ENCODE peak calls at places on chromosomes 16 and 17, in nine cellular contexts. One of them, this sample, is unnamed.

GRCh38 chr17:50609376-50610074 is 25.2 kb upstream of the ABCC3 start:
- DNase-seq in HFF-Myc: no peak
- DNase-seq in type B pancreatic cell: no peak
- DNase-seq in OCI-LY7: no peak
- DNase-seq in tibial nerve: no peak
- DNase-seq in testis: no peak
- DNase-seq in nephron progenitor cell: no peak
- DNase-seq in HFFc6: no peak
- DNase-seq in WTC11: no peak
- DNase-seq in this sample: no peak

GRCh38 chr17:42221886-42222745 is 27.8 kb upstream of the GHDC start:
- DNase-seq in HFF-Myc: peak
- DNase-seq in type B pancreatic cell: no peak
- DNase-seq in OCI-LY7: peak
- DNase-seq in tibial nerve: no peak
- DNase-seq in testis: peak
- DNase-seq in nephron progenitor cell: peak
- DNase-seq in HFFc6: peak
- DNase-seq in WTC11: peak
- DNase-seq in this sample: no peak

GRCh38 chr17:57020208-57020607 is 42.3 kb downstream of the SCPEP1 start:
- DNase-seq in HFF-Myc: no peak
- DNase-seq in type B pancreatic cell: no peak
- DNase-seq in OCI-LY7: no peak
- DNase-seq in tibial nerve: no peak
- DNase-seq in testis: no peak
- DNase-seq in nephron progenitor cell: no peak
- DNase-seq in HFFc6: no peak
- DNase-seq in WTC11: no peak
- DNase-seq in this sample: no peak

GRCh38 chr17:4719684-4720221 is 9.3 kb downstream of the ARRB2 start:
- DNase-seq in HFF-Myc: no peak
- DNase-seq in type B pancreatic cell: no peak
- DNase-seq in OCI-LY7: no peak
- DNase-seq in tibial nerve: no peak
- DNase-seq in testis: peak
- DNase-seq in nephron progenitor cell: no peak
- DNase-seq in HFFc6: no peak
- DNase-seq in WTC11: no peak
- DNase-seq in this sample: no peak

GRCh38 chr17:72479113-72479512 is 358.3 kb downstream of the SOX9 start:
- DNase-seq in HFF-Myc: no peak
- DNase-seq in type B pancreatic cell: no peak
- DNase-seq in OCI-LY7: no peak
- DNase-seq in tibial nerve: no peak
- DNase-seq in testis: no peak
- DNase-seq in nephron progenitor cell: no peak
- DNase-seq in HFFc6: no peak
- DNase-seq in WTC11: peak
- DNase-seq in this sample: no peak

GRCh38 chr17:78127888-78128615 is 503 bp downstream of the TMC6 start:
- DNase-seq in HFF-Myc: no peak
- DNase-seq in type B pancreatic cell: no peak
- DNase-seq in OCI-LY7: peak
- DNase-seq in tibial nerve: no peak
- DNase-seq in testis: no peak
- DNase-seq in nephron progenitor cell: peak
- DNase-seq in HFFc6: no peak
- DNase-seq in WTC11: peak
- DNase-seq in this sample: no peak

GRCh38 chr17:53630115-53630514 is 192.6 kb upstream of the KIF2B start:
- DNase-seq in HFF-Myc: no peak
- DNase-seq in type B pancreatic cell: no peak
- DNase-seq in OCI-LY7: no peak
- DNase-seq in tibial nerve: no peak
- DNase-seq in testis: no peak
- DNase-seq in nephron progenitor cell: no peak
- DNase-seq in HFFc6: no peak
- DNase-seq in WTC11: no peak
- DNase-seq in this sample: no peak

GRCh38 chr17:45361976-45362375 is 45.2 kb upstream of the MAP3K14 start:
- DNase-seq in HFF-Myc: no peak
- DNase-seq in type B pancreatic cell: no peak
- DNase-seq in OCI-LY7: no peak
- DNase-seq in tibial nerve: no peak
- DNase-seq in testis: no peak
- DNase-seq in nephron progenitor cell: no peak
- DNase-seq in HFFc6: no peak
- DNase-seq in WTC11: no peak
- DNase-seq in this sample: no peak

GRCh38 chr16:16038950-16039349 is 89.5 kb downstream of the ABCC1 start:
- DNase-seq in HFF-Myc: no peak
- DNase-seq in type B pancreatic cell: no peak
- DNase-seq in OCI-LY7: peak
- DNase-seq in tibial nerve: no peak
- DNase-seq in testis: no peak
- DNase-seq in nephron progenitor cell: no peak
- DNase-seq in HFFc6: no peak
- DNase-seq in WTC11: no peak
- DNase-seq in this sample: no peak

GRCh38 chr17:66445229-66445628 is 142.8 kb downstream of the PRKCA start:
- DNase-seq in HFF-Myc: no peak
- DNase-seq in type B pancreatic cell: no peak
- DNase-seq in OCI-LY7: no peak
- DNase-seq in tibial nerve: no peak
- DNase-seq in testis: no peak
- DNase-seq in nephron progenitor cell: no peak
- DNase-seq in HFFc6: no peak
- DNase-seq in WTC11: no peak
- DNase-seq in this sample: no peak

GRCh38 chr17:70157151-70157550 is 12.2 kb upstream of the KCNJ2 start:
- DNase-seq in HFF-Myc: no peak
- DNase-seq in type B pancreatic cell: no peak
- DNase-seq in OCI-LY7: no peak
- DNase-seq in tibial nerve: no peak
- DNase-seq in testis: no peak
- DNase-seq in nephron progenitor cell: no peak
- DNase-seq in HFFc6: no peak
- DNase-seq in WTC11: no peak
- DNase-seq in this sample: no peak

DNA sequence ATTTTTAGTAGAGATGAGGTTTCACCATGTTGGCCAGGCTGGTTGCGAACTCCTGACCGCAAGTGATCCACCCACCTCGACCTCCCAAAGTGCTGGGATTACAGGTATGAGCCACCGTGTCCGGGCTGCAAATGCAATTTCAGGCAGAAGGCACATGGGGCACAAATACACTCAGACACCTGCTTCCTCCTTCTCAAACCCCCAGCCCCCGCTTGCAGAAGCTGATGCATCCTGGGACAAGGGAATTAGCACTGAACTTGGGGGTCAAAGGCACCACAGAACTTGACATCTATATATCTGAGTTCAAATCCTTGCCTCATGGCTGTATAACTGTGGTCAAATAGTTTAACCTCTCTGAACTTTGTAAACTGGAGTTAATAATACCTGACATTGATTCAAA is 4.1 kb upstream of the ARL5C start:
- DNase-seq in HFF-Myc: no peak
- DNase-seq in type B pancreatic cell: no peak
- DNase-seq in OCI-LY7: peak
- DNase-seq in tibial nerve: no peak
- DNase-seq in testis: no peak
- DNase-seq in nephron progenitor cell: no peak
- DNase-seq in HFFc6: no peak
- DNase-seq in WTC11: no peak
- DNase-seq in this sample: no peak
- TF ChIP-seq CTCF in HFF-Myc: no peak
- TF ChIP-seq CTCF in type B pancreatic cell: no peak
- TF ChIP-seq CTCF in OCI-LY7: no peak
- TF ChIP-seq CTCF in tibial nerve: no peak
- TF ChIP-seq CTCF in testis: no peak
- TF ChIP-seq CTCF in nephron progenitor cell: no peak
- TF ChIP-seq CTCF in HFFc6: no peak
- TF ChIP-seq CTCF in WTC11: no peak
- TF ChIP-seq CTCF in this sample: no peak

GRCh38 chr16:528111-529011 is 849 bp downstream of the CAPN15 start:
- DNase-seq in HFF-Myc: no peak
- DNase-seq in type B pancreatic cell: no peak
- DNase-seq in OCI-LY7: peak
- DNase-seq in tibial nerve: no peak
- DNase-seq in testis: no peak
- DNase-seq in nephron progenitor cell: peak
- DNase-seq in HFFc6: peak
- DNase-seq in WTC11: peak
- DNase-seq in this sample: peak

GRCh38 chr16:525520-526180 is 1.9 kb upstream of the CAPN15 start:
- DNase-seq in HFF-Myc: peak
- DNase-seq in type B pancreatic cell: no peak
- DNase-seq in OCI-LY7: no peak
- DNase-seq in tibial nerve: no peak
- DNase-seq in testis: no peak
- DNase-seq in nephron progenitor cell: no peak
- DNase-seq in HFFc6: peak
- DNase-seq in WTC11: no peak
- DNase-seq in this sample: no peak

GRCh38 chr16:529012-529575 is 1.6 kb downstream of the CAPN15 start:
- DNase-seq in HFF-Myc: no peak
- DNase-seq in type B pancreatic cell: no peak
- DNase-seq in OCI-LY7: peak
- DNase-seq in tibial nerve: no peak
- DNase-seq in testis: no peak
- DNase-seq in nephron progenitor cell: no peak
- DNase-seq in HFFc6: no peak
- DNase-seq in WTC11: no peak
- DNase-seq in this sample: no peak

GRCh38 chr16:526181-527014 is 1.1 kb upstream of the CAPN15 start:
- DNase-seq in HFF-Myc: no peak
- DNase-seq in type B pancreatic cell: no peak
- DNase-seq in OCI-LY7: peak
- DNase-seq in tibial nerve: no peak
- DNase-seq in testis: peak
- DNase-seq in nephron progenitor cell: peak
- DNase-seq in HFFc6: peak
- DNase-seq in WTC11: peak
- DNase-seq in this sample: no peak

DNA sequence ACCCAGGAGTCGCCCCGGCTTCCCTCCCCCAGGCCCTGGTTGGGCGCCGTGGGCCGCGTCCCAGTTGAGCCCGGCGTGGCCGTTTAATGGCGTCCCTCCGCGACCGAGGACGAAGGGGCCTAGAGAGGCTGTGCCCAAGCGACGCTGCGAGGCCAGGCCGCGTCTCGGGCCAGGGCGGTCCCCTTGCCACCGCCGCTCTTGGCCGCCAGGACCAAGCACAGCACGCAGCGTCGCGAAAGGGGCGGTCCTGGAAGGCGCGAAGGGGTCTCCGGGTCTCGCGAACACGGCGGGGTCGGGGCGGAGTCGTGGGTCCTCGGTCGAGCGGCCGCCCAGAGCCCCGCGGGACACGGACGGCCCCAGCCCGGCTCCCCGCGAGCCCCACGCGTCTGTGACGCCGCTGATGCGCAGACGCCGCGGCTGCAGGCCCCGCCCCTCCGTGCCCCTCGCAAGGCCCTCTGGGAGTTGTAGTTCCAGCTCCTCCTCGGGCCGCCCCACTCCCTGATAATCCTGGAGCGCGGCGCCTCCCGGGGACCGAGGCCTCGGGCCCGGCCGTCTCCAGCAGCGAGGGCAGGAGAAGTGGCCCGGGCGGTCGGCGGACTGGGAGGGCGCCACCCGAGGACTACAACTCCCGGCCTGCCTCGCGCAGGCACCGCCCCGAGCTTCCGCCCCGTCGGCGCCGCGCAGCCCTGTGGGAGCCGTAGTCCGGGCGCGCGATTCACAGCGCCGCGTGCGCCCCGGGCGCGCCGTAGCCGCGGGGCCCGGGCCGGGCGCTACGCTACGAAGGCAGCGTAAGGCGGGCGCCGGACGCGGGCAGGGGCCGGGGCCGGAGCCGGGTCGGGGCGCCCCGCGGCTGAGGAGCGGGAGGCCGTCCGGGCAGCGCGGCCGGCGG is at the start of gene CAPN15:
- DNase-seq in HFF-Myc: peak
- DNase-seq in type B pancreatic cell: peak
- DNase-seq in OCI-LY7: peak
- DNase-seq in tibial nerve: peak
- DNase-seq in testis: peak
- DNase-seq in nephron progenitor cell: peak
- DNase-seq in HFFc6: peak
- DNase-seq in WTC11: peak
- DNase-seq in this sample: peak
- TF ChIP-seq CTCF in HFF-Myc: no peak
- TF ChIP-seq CTCF in type B pancreatic cell: peak
- TF ChIP-seq CTCF in OCI-LY7: no peak
- TF ChIP-seq CTCF in tibial nerve: no peak
- TF ChIP-seq CTCF in testis: no peak
- TF ChIP-seq CTCF in nephron progenitor cell: no peak
- TF ChIP-seq CTCF in HFFc6: peak
- TF ChIP-seq CTCF in WTC11: no peak
- TF ChIP-seq CTCF in this sample: no peak

GRCh38 chr17:76153202-76153601 is 12.2 kb upstream of the FOXJ1 start:
- DNase-seq in HFF-Myc: no peak
- DNase-seq in type B pancreatic cell: no peak
- DNase-seq in OCI-LY7: no peak
- DNase-seq in tibial nerve: no peak
- DNase-seq in testis: no peak
- DNase-seq in nephron progenitor cell: no peak
- DNase-seq in HFFc6: no peak
- DNase-seq in WTC11: peak
- DNase-seq in this sample: no peak
- TF ChIP-seq CTCF in HFF-Myc: no peak
- TF ChIP-seq CTCF in type B pancreatic cell: no peak
- TF ChIP-seq CTCF in OCI-LY7: no peak
- TF ChIP-seq CTCF in tibial nerve: no peak
- TF ChIP-seq CTCF in testis: no peak
- TF ChIP-seq CTCF in nephron progenitor cell: no peak
- TF ChIP-seq CTCF in HFFc6: no peak
- TF ChIP-seq CTCF in WTC11: no peak
- TF ChIP-seq CTCF in this sample: no peak

GRCh38 chr17:14882131-14882530 is 383.0 kb downstream of the PMP22 start:
- DNase-seq in HFF-Myc: no peak
- DNase-seq in type B pancreatic cell: no peak
- DNase-seq in OCI-LY7: no peak
- DNase-seq in tibial nerve: no peak
- DNase-seq in testis: no peak
- DNase-seq in nephron progenitor cell: no peak
- DNase-seq in HFFc6: no peak
- DNase-seq in WTC11: no peak
- DNase-seq in this sample: no peak

DNA sequence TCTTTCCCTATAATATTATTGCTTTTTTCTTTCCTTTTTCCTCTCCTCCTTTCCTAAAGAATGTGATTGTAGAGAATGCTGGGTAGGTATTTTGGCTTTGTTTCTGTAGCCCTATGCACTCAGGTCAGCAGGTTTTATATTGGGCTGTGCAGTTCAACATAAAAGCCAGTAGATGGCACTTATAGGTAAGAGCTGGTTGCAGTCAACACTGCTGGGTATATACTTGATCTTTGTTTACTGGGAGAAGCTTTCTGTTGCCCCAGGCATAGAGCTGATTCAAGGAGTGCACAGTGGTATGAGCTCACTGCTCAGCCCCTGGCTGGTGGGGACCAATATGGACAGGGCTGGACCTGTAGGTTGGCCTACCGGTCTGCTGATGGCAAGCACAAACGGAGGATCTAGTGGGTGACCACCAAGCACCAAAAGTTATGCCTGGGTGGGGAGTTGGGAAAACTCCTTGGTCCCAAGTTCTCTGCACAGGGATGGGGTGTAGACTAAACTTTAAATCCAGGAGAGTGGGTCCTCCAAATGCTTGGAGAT is 378.9 kb downstream of the PMP22 start:
- DNase-seq in HFF-Myc: no peak
- DNase-seq in type B pancreatic cell: no peak
- DNase-seq in OCI-LY7: peak
- DNase-seq in tibial nerve: no peak
- DNase-seq in testis: no peak
- DNase-seq in nephron progenitor cell: no peak
- DNase-seq in HFFc6: peak
- DNase-seq in WTC11: no peak
- DNase-seq in this sample: no peak
- TF ChIP-seq CTCF in HFF-Myc: peak
- TF ChIP-seq CTCF in type B pancreatic cell: peak
- TF ChIP-seq CTCF in OCI-LY7: peak
- TF ChIP-seq CTCF in tibial nerve: no peak
- TF ChIP-seq CTCF in testis: peak
- TF ChIP-seq CTCF in nephron progenitor cell: no peak
- TF ChIP-seq CTCF in HFFc6: peak
- TF ChIP-seq CTCF in WTC11: no peak
- TF ChIP-seq CTCF in this sample: no peak

This sample was measured in omental fat pad.